ENCODE peak calls at places on chromosomes 2 and 18, in ten cellular contexts. One of them, this sample, is unnamed. For H3K9me3, the result is how much of the 10 kb centered on the place peaks cover.

GRCh38 chr18:70288171-70288850 is 534 bp upstream of the SOCS6 start:
- DNase-seq in colonic mucosa: peak
- DNase-seq in stomach: peak
- DNase-seq in aorta: peak
- DNase-seq in cardiac muscle cell: peak
- DNase-seq in CD8-positive, alpha-beta T cell: no peak
- DNase-seq in heart left ventricle: peak
- DNase-seq in prostate gland: peak
- DNase-seq in vagina: no peak
- DNase-seq in heart right ventricle: peak
- DNase-seq in this sample: no peak

GRCh38 chr2:175815537-175815936 is 186.5 kb downstream of the LNPK start:
- DNase-seq in colonic mucosa: no peak
- DNase-seq in stomach: no peak
- DNase-seq in aorta: no peak
- DNase-seq in cardiac muscle cell: no peak
- DNase-seq in CD8-positive, alpha-beta T cell: no peak
- DNase-seq in heart left ventricle: no peak
- DNase-seq in prostate gland: no peak
- DNase-seq in vagina: no peak
- DNase-seq in heart right ventricle: no peak
- DNase-seq in this sample: no peak

GRCh38 chr18:13464432-13465125 is 246.0 kb downstream of the LDLRAD4 start:
- DNase-seq in colonic mucosa: peak
- DNase-seq in stomach: peak
- DNase-seq in aorta: peak
- DNase-seq in cardiac muscle cell: peak
- DNase-seq in CD8-positive, alpha-beta T cell: peak
- DNase-seq in heart left ventricle: peak
- DNase-seq in prostate gland: no peak
- DNase-seq in vagina: no peak
- DNase-seq in heart right ventricle: peak
- DNase-seq in this sample: peak

GRCh38 chr2:45833968-45834344 is 182.5 kb downstream of the PRKCE start:
- DNase-seq in colonic mucosa: no peak
- DNase-seq in stomach: no peak
- DNase-seq in aorta: no peak
- DNase-seq in cardiac muscle cell: no peak
- DNase-seq in CD8-positive, alpha-beta T cell: no peak
- DNase-seq in heart left ventricle: no peak
- DNase-seq in prostate gland: no peak
- DNase-seq in vagina: no peak
- DNase-seq in heart right ventricle: no peak
- DNase-seq in this sample: no peak

GRCh38 chr2:95344208-95344570 is 47.0 kb downstream of the KCNIP3 start:
- DNase-seq in colonic mucosa: no peak
- DNase-seq in stomach: no peak
- DNase-seq in aorta: no peak
- DNase-seq in cardiac muscle cell: no peak
- DNase-seq in CD8-positive, alpha-beta T cell: no peak
- DNase-seq in heart left ventricle: no peak
- DNase-seq in prostate gland: no peak
- DNase-seq in vagina: no peak
- DNase-seq in heart right ventricle: no peak
- DNase-seq in this sample: no peak

GRCh38 chr2:175154670-175155082 is 13.3 kb downstream of the ATF2 start:
- DNase-seq in colonic mucosa: no peak
- DNase-seq in stomach: no peak
- DNase-seq in aorta: no peak
- DNase-seq in cardiac muscle cell: peak
- DNase-seq in CD8-positive, alpha-beta T cell: no peak
- DNase-seq in heart left ventricle: no peak
- DNase-seq in prostate gland: no peak
- DNase-seq in vagina: no peak
- DNase-seq in heart right ventricle: no peak
- DNase-seq in this sample: no peak

GRCh38 chr18:47166235-47166634 is 9.9 kb downstream of the IER3IP1 start:
- DNase-seq in colonic mucosa: no peak
- DNase-seq in stomach: no peak
- DNase-seq in aorta: no peak
- DNase-seq in cardiac muscle cell: no peak
- DNase-seq in CD8-positive, alpha-beta T cell: no peak
- DNase-seq in heart left ventricle: no peak
- DNase-seq in prostate gland: no peak
- DNase-seq in vagina: no peak
- DNase-seq in heart right ventricle: no peak
- DNase-seq in this sample: no peak

GRCh38 chr2:55425449-55425848 is 5.8 kb upstream of the CCDC88A start:
- DNase-seq in colonic mucosa: no peak
- DNase-seq in stomach: no peak
- DNase-seq in aorta: no peak
- DNase-seq in cardiac muscle cell: peak
- DNase-seq in CD8-positive, alpha-beta T cell: no peak
- DNase-seq in heart left ventricle: no peak
- DNase-seq in prostate gland: no peak
- DNase-seq in vagina: no peak
- DNase-seq in heart right ventricle: no peak
- DNase-seq in this sample: no peak

GRCh38 chr2:234910186-234910679 is 41.6 kb upstream of the SH3BP4 start:
- DNase-seq in colonic mucosa: no peak
- DNase-seq in stomach: no peak
- DNase-seq in aorta: no peak
- DNase-seq in cardiac muscle cell: no peak
- DNase-seq in CD8-positive, alpha-beta T cell: no peak
- DNase-seq in heart left ventricle: no peak
- DNase-seq in prostate gland: no peak
- DNase-seq in vagina: no peak
- DNase-seq in heart right ventricle: no peak
- DNase-seq in this sample: no peak

GRCh38 chr18:31325051-31325450 is 7.1 kb downstream of the DSG1 start:
- DNase-seq in colonic mucosa: no peak
- DNase-seq in stomach: no peak
- DNase-seq in aorta: no peak
- DNase-seq in cardiac muscle cell: peak
- DNase-seq in CD8-positive, alpha-beta T cell: no peak
- DNase-seq in heart left ventricle: no peak
- DNase-seq in prostate gland: no peak
- DNase-seq in vagina: no peak
- DNase-seq in heart right ventricle: peak
- DNase-seq in this sample: no peak

GRCh38 chr2:72955188-72956049 is 38.1 kb downstream of the EMX1 start:
- DNase-seq in colonic mucosa: no peak
- DNase-seq in stomach: no peak
- DNase-seq in aorta: no peak
- DNase-seq in cardiac muscle cell: no peak
- DNase-seq in CD8-positive, alpha-beta T cell: no peak
- DNase-seq in heart left ventricle: peak
- DNase-seq in prostate gland: no peak
- DNase-seq in vagina: no peak
- DNase-seq in heart right ventricle: no peak
- DNase-seq in this sample: no peak

GRCh38 chr2:204051476-204051875 is 114.9 kb downstream of the ICOS start:
- DNase-seq in colonic mucosa: no peak
- DNase-seq in stomach: no peak
- DNase-seq in aorta: no peak
- DNase-seq in cardiac muscle cell: no peak
- DNase-seq in CD8-positive, alpha-beta T cell: no peak
- DNase-seq in heart left ventricle: no peak
- DNase-seq in prostate gland: no peak
- DNase-seq in vagina: no peak
- DNase-seq in heart right ventricle: no peak
- DNase-seq in this sample: no peak

GRCh38 chr2:105857076-105857740 is 112.5 kb downstream of the NCK2 start:
- DNase-seq in colonic mucosa: no peak
- DNase-seq in stomach: no peak
- DNase-seq in aorta: no peak
- DNase-seq in cardiac muscle cell: no peak
- DNase-seq in CD8-positive, alpha-beta T cell: peak
- DNase-seq in heart left ventricle: no peak
- DNase-seq in prostate gland: no peak
- DNase-seq in vagina: no peak
- DNase-seq in heart right ventricle: no peak
- DNase-seq in this sample: peak

GRCh38 chr2:55357907-55358306 is 61.7 kb downstream of the CCDC88A start:
- DNase-seq in colonic mucosa: no peak
- DNase-seq in stomach: no peak
- DNase-seq in aorta: no peak
- DNase-seq in cardiac muscle cell: no peak
- DNase-seq in CD8-positive, alpha-beta T cell: no peak
- DNase-seq in heart left ventricle: no peak
- DNase-seq in prostate gland: no peak
- DNase-seq in vagina: no peak
- DNase-seq in heart right ventricle: no peak
- DNase-seq in this sample: no peak

GRCh38 chr2:112065966-112066365 is 10.9 kb downstream of the TMEM87B start:
- DNase-seq in colonic mucosa: no peak
- DNase-seq in stomach: no peak
- DNase-seq in aorta: no peak
- DNase-seq in cardiac muscle cell: peak
- DNase-seq in CD8-positive, alpha-beta T cell: no peak
- DNase-seq in heart left ventricle: no peak
- DNase-seq in prostate gland: no peak
- DNase-seq in vagina: no peak
- DNase-seq in heart right ventricle: no peak
- DNase-seq in this sample: no peak

DNA sequence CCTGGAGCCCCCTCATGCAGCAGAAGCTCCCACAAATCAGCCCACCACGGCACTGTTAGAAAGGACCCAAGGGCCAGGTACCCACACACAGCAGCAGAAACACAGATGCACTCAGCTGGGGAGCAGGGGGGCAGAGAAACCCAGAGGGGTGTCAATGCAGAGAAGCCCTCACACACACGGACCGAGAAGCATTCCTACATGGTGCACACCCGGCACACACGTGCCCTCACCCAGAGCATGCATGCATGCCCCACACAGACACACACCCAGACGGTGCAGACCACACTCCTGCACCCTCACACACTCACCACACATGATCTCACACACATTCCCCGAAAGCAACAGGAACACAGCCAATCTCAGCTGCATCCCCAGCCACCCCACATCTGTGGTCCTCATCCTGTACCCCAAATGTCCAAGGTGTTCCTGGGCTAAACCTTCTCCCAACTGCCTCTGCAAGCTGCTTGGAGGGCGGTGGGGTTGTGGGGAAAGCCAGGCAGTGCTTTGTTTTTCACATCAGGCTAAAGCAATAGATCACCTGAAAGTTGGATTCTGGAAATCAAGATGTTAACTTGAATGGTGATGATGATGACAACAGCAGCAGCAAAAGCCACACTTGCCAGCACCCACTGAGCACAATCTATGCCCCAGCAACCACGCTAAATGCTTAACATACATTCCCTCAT is 102.3 kb downstream of the ZFP36L2 start:
- DNase-seq in colonic mucosa: no peak
- DNase-seq in stomach: no peak
- DNase-seq in aorta: peak
- DNase-seq in cardiac muscle cell: no peak
- DNase-seq in CD8-positive, alpha-beta T cell: no peak
- DNase-seq in heart left ventricle: peak
- DNase-seq in prostate gland: no peak
- DNase-seq in vagina: no peak
- DNase-seq in heart right ventricle: no peak
- DNase-seq in this sample: no peak
- H3K4me3 ChIP-seq in colonic mucosa: no peak
- H3K4me3 ChIP-seq in stomach: no peak
- H3K4me3 ChIP-seq in aorta: no peak
- H3K4me3 ChIP-seq in cardiac muscle cell: no peak
- H3K4me3 ChIP-seq in CD8-positive, alpha-beta T cell: no peak
- H3K4me3 ChIP-seq in heart left ventricle: no peak
- H3K4me3 ChIP-seq in prostate gland: no peak
- H3K4me3 ChIP-seq in vagina: no peak
- H3K4me3 ChIP-seq in heart right ventricle: no peak
- H3K4me3 ChIP-seq in this sample: no peak

GRCh38 chr2:3039188-3040065 is 338.2 kb downstream of the EIPR1 start:
- DNase-seq in colonic mucosa: no peak
- DNase-seq in stomach: no peak
- DNase-seq in aorta: peak
- DNase-seq in cardiac muscle cell: no peak
- DNase-seq in CD8-positive, alpha-beta T cell: peak
- DNase-seq in heart left ventricle: no peak
- DNase-seq in prostate gland: no peak
- DNase-seq in vagina: peak
- DNase-seq in heart right ventricle: no peak
- DNase-seq in this sample: no peak
- H3K9me3 ChIP-seq in colonic mucosa: under half
- H3K9me3 ChIP-seq in stomach: under half
- H3K9me3 ChIP-seq in aorta: under half
- H3K9me3 ChIP-seq in cardiac muscle cell: under half
- H3K9me3 ChIP-seq in CD8-positive, alpha-beta T cell: under half
- H3K9me3 ChIP-seq in heart left ventricle: under half
- H3K9me3 ChIP-seq in prostate gland: under half
- H3K9me3 ChIP-seq in vagina: under half
- H3K9me3 ChIP-seq in heart right ventricle: under half
- H3K9me3 ChIP-seq in this sample: under half

GRCh38 chr18:50726960-50727589 is 92.7 kb downstream of the MRO start:
- DNase-seq in colonic mucosa: no peak
- DNase-seq in stomach: no peak
- DNase-seq in aorta: no peak
- DNase-seq in cardiac muscle cell: no peak
- DNase-seq in CD8-positive, alpha-beta T cell: no peak
- DNase-seq in heart left ventricle: no peak
- DNase-seq in prostate gland: no peak
- DNase-seq in vagina: no peak
- DNase-seq in heart right ventricle: no peak
- DNase-seq in this sample: no peak
- H3K4me3 ChIP-seq in colonic mucosa: no peak
- H3K4me3 ChIP-seq in stomach: no peak
- H3K4me3 ChIP-seq in aorta: no peak
- H3K4me3 ChIP-seq in cardiac muscle cell: no peak
- H3K4me3 ChIP-seq in CD8-positive, alpha-beta T cell: no peak
- H3K4me3 ChIP-seq in heart left ventricle: no peak
- H3K4me3 ChIP-seq in prostate gland: no peak
- H3K4me3 ChIP-seq in vagina: no peak
- H3K4me3 ChIP-seq in heart right ventricle: no peak
- H3K4me3 ChIP-seq in this sample: no peak

DNA sequence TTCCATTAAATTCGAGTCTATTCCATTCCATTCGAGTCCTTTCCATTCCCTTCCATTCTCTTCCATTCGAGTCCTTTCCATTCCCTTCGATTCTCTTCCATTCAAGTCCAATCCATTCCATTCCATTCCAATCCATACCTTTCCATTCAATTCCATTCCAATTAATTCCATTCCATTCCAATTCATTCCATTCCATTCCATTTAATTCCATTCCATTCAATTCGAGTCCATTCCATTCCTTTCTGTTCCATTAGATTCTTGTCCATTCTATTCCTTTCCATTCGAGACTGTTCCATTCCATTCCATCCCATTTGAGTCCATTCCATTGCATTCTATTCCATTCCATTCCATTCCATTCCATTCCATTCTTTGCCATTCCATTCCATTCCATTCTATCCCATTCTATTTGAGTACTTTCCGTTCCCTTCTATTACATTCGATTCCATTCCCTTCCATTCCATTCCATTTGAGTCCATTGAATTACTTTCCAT is 1130.0 kb downstream of the RPIA start:
- DNase-seq in colonic mucosa: no peak
- DNase-seq in stomach: no peak
- DNase-seq in aorta: no peak
- DNase-seq in cardiac muscle cell: no peak
- DNase-seq in CD8-positive, alpha-beta T cell: no peak
- DNase-seq in heart left ventricle: no peak
- DNase-seq in prostate gland: no peak
- DNase-seq in vagina: no peak
- DNase-seq in heart right ventricle: no peak
- DNase-seq in this sample: no peak
- H3K9me3 ChIP-seq in colonic mucosa: under half
- H3K9me3 ChIP-seq in stomach: half or more
- H3K9me3 ChIP-seq in aorta: under half
- H3K9me3 ChIP-seq in cardiac muscle cell: half or more
- H3K9me3 ChIP-seq in CD8-positive, alpha-beta T cell: under half
- H3K9me3 ChIP-seq in heart left ventricle: under half
- H3K9me3 ChIP-seq in prostate gland: under half
- H3K9me3 ChIP-seq in vagina: under half
- H3K9me3 ChIP-seq in heart right ventricle: half or more
- H3K9me3 ChIP-seq in this sample: under half